ENCODE peak calls at places on chromosomes 16 and 17, in four cellular contexts. One of them, this sample, is unnamed.

GRCh38 chr17:50363217-50364060 is 9.5 kb downstream of the MRPL27 start:
- DNase-seq in M059J: peak
- DNase-seq in tibial artery: no peak
- DNase-seq in SJCRH30: peak
- DNase-seq in this sample: no peak

GRCh38 chr16:28126684-28127620 is 63.4 kb upstream of the GSG1L start:
- DNase-seq in M059J: no peak
- DNase-seq in tibial artery: no peak
- DNase-seq in SJCRH30: no peak
- DNase-seq in this sample: no peak

GRCh38 chr17:79233916-79234551 is 159.4 kb downstream of the ENGASE start:
- DNase-seq in M059J: no peak
- DNase-seq in tibial artery: no peak
- DNase-seq in SJCRH30: no peak
- DNase-seq in this sample: no peak

GRCh38 chr17:55794681-55795080 is 43.8 kb downstream of the PCTP start:
- DNase-seq in M059J: peak
- DNase-seq in tibial artery: no peak
- DNase-seq in SJCRH30: peak
- DNase-seq in this sample: no peak

GRCh38 chr17:72342582-72343527 is 222.0 kb downstream of the SOX9 start:
- DNase-seq in M059J: no peak
- DNase-seq in tibial artery: no peak
- DNase-seq in SJCRH30: no peak
- DNase-seq in this sample: no peak

GRCh38 chr17:29732613-29733012 is 109.9 kb upstream of the CORO6 start:
- DNase-seq in M059J: peak
- DNase-seq in tibial artery: no peak
- DNase-seq in SJCRH30: no peak
- DNase-seq in this sample: no peak

GRCh38 chr17:77471984-77472836 is 331.4 kb downstream of the SEC14L1 start:
- DNase-seq in M059J: peak
- DNase-seq in tibial artery: no peak
- DNase-seq in SJCRH30: peak
- DNase-seq in this sample: no peak

GRCh38 chr17:45046536-45047125 is 4.8 kb downstream of the DCAKD start:
- DNase-seq in M059J: peak
- DNase-seq in tibial artery: no peak
- DNase-seq in SJCRH30: no peak
- DNase-seq in this sample: no peak

This sample was measured in HFF-Myc.